ENCODE peak calls at places on chromosomes 6 and 20, in four cellular contexts. W, M, H and G are unnamed samples.

GRCh38 chr6:167572841-167573271 is 248.0 kb downstream of the TTLL2 start:
- DNase-seq in H (no peak), W (no peak), M (no peak), G (no peak)

GRCh38 chr6:161228911-161229591 is 44.8 kb downstream of the AGPAT4 start:
- DNase-seq in W (no peak), M (no peak), H (peak), G (no peak)

GRCh38 chr6:49551126-49551865 is 828 bp downstream of the C6orf141 start:
- DNase-seq in W (peak), H (no peak), M (peak), G (peak)

GRCh38 chr6:105810105-105810921 is 275.8 kb upstream of the PRDM1 start:
- DNase-seq in W (peak), H (peak), M (no peak), G (no peak)

GRCh38 chr20:32348207-32348606 is 9.9 kb upstream of the ASXL1 start:
- DNase-seq in W (peak), H (no peak), M (no peak), G (no peak)

GRCh38 chr20:59813948-59814834 is 119.2 kb downstream of the SYCP2 start:
- DNase-seq in W (no peak), M (peak), H (no peak), G (no peak)

GRCh38 chr6:142294681-142295080 is 7.1 kb upstream of the ADGRG6 start:
- DNase-seq in W (no peak), M (no peak), H (peak), G (no peak)

GRCh38 chr6:2875840-2876207 is 27.3 kb downstream of the SERPINB9 start:
- DNase-seq in M (no peak), H (peak), W (peak), G (peak)

DNA sequence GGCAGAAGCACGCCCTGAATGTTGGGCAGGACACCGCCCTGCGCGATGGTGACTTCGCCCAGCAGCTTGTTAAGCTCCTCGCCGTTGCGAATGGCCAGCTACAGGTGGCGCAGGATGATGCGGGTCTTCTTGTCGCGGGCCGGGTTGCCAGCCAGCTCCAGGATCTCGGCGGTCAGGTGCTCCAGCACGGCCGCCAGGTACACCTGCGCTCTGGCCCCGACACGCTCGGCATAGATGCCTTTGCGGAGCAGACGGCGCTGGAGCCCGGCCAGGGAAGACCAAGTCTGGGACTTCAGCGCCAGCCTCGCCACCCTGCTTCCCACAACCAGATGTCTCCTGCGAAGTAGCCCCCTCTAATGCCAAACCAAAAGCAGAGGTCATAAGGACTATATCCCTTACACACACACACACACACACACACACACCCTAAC is 8.0 kb upstream of the SLC17A3 start:
- DNase-seq in M (peak), H (no peak), W (peak), G (no peak)
- TF ChIP-seq POLR2A in M (no peak), H (no peak), W (no peak), G (no peak)

GRCh38 chr6:30613251-30614043 is 3.6 kb downstream of the PPP1R10 start:
- DNase-seq in W (no peak), M (no peak), H (peak), G (no peak)

GRCh38 chr6:30615219-30615957 is 1.7 kb downstream of the PPP1R10 start:
- DNase-seq in M (peak), H (peak), W (peak), G (no peak)

GRCh38 chr6:30612687-30613248 is 4.3 kb downstream of the PPP1R10 start:
- DNase-seq in M (no peak), W (no peak), H (no peak), G (no peak)

GRCh38 chr6:30614843-30615218 is 2.2 kb downstream of the PPP1R10 start:
- DNase-seq in W (peak), M (peak), H (peak), G (no peak)

GRCh38 chr6:30614044-30614842 is 2.8 kb downstream of the PPP1R10 start:
- DNase-seq in W (no peak), M (no peak), H (no peak), G (no peak)
- TF ChIP-seq POLR2A in W (no peak), M (no peak), H (no peak), G (peak)

GRCh38 chr20:47357296-47358051 is 975 bp upstream of the ZMYND8 start:
- DNase-seq in M (peak), H (peak), W (peak), G (peak)
- TF ChIP-seq POLR2A in M (peak), H (peak), W (no peak), G (peak)

GRCh38 chr20:5168582-5169396 is 42.0 kb downstream of the CDS2 start:
- DNase-seq in H (peak), W (no peak), M (no peak), G (no peak)
- TF ChIP-seq POLR2A in H (no peak), W (no peak), M (no peak), G (no peak)